ENCODE peak calls at places on chromosomes 11 and 22, in six cellular contexts. M is ELF-1; G is NCI-H2171; S is NCI-H510A; C is CD8-positive, alpha-beta memory T cell; R is heart right ventricle. T is an unnamed sample.

GRCh38 chr11:128905345-128906184 is 14.4 kb downstream of the KCNJ5 start:
- DNase-seq in M (peak), G (peak), S (peak), C (peak), R (no peak), T (no peak)

GRCh38 chr22:49690454-49690853 is 137.2 kb downstream of the BRD1 start:
- DNase-seq in M (no peak), G (no peak), S (no peak), C (no peak), R (no peak), T (no peak)

GRCh38 chr11:67612751-67613150 is 6.0 kb downstream of the NDUFV1 start:
- DNase-seq in M (no peak), G (no peak), S (no peak), C (no peak), R (no peak), T (no peak)

GRCh38 chr11:57641011-57641410 is 8.7 kb downstream of the YPEL4 start:
- DNase-seq in M (peak), G (no peak), S (no peak), C (no peak), R (no peak), T (peak)

GRCh38 chr22:37121887-37122591 is 12.5 kb upstream of the TMPRSS6 start:
- DNase-seq in M (peak), G (no peak), S (no peak), C (peak), R (no peak), T (no peak)

GRCh38 chr11:61978703-61979661 is 11.5 kb upstream of the FTH1 start:
- DNase-seq in M (no peak), G (no peak), S (no peak), C (no peak), R (peak), T (no peak)

GRCh38 chr11:55942785-55943392 is 6.7 kb upstream of the OR5I1 start:
- DNase-seq in M (no peak), G (peak), S (no peak), C (no peak), R (no peak), T (peak)

GRCh38 chr11:96075532-96075959 is 151.6 kb upstream of the MTMR2 start:
- DNase-seq in M (no peak), G (no peak), S (no peak), C (no peak), R (no peak), T (no peak)

GRCh38 chr11:19378814-19379213 is 138.1 kb upstream of the E2F8 start:
- DNase-seq in M (no peak), G (no peak), S (no peak), C (no peak), R (no peak), T (no peak)

GRCh38 chr22:43152355-43153071 is 1.2 kb downstream of the TSPO start:
- DNase-seq in M (peak), G (peak), S (no peak), C (peak), R (peak), T (no peak)

GRCh38 chr22:44994399-44995281 is 15.2 kb downstream of the PHF21B start:
- DNase-seq in M (no peak), G (no peak), S (peak), C (no peak), R (no peak), T (no peak)

GRCh38 chr11:127493330-127493729 is 492.8 kb upstream of the KIRREL3 start:
- DNase-seq in M (no peak), G (no peak), S (peak), C (no peak), R (no peak), T (peak)

GRCh38 chr11:114170226-114170625 is 110.7 kb downstream of the ZBTB16 start:
- DNase-seq in M (no peak), G (no peak), S (no peak), C (no peak), R (no peak), T (no peak)

GRCh38 chr11:117786099-117786870 is 10.7 kb downstream of the DSCAML1 start:
- DNase-seq in M (no peak), G (no peak), S (no peak), C (no peak), R (no peak), T (no peak)

GRCh38 chr11:2746401-2747230 is 46.8 kb upstream of the KCNQ1OT1 start:
- DNase-seq in M (no peak), G (no peak), S (no peak), C (no peak), R (no peak), T (no peak)

GRCh38 chr11:116840224-116840745 is 2.9 kb upstream of the APOA1 start:
- DNase-seq in M (no peak), G (no peak), S (no peak), C (no peak), R (no peak), T (peak)

GRCh38 chr11:61683961-61684869 is 4.0 kb downstream of the DAGLA start:
- DNase-seq in M (no peak), G (no peak), S (no peak), C (peak), R (no peak), T (no peak)

GRCh38 chr11:44950036-44950624 is 553 bp downstream of the TP53I11 start:
- DNase-seq in M (no peak), G (peak), S (no peak), C (peak), R (peak), T (no peak)

GRCh38 chr22:24424001-24424900 is 3.1 kb upstream of the ADORA2A start:
- DNase-seq in M (peak), G (no peak), S (no peak), C (peak), R (no peak), T (no peak)

GRCh38 chr22:43201486-43202219 is 14.7 kb upstream of the TTLL12 start:
- DNase-seq in M (no peak), G (no peak), S (no peak), C (no peak), R (no peak), T (no peak)

GRCh38 chr11:112961751-112962747 is 829 bp downstream of the NCAM1 start:
- DNase-seq in M (peak), G (peak), S (no peak), C (no peak), R (peak), T (peak)

GRCh38 chr11:117052196-117053149 is 45.8 kb downstream of the SIK3 start:
- DNase-seq in M (no peak), G (no peak), S (no peak), C (no peak), R (no peak), T (no peak)

GRCh38 chr11:119809346-119809745 is 80.3 kb upstream of the NECTIN1 start:
- DNase-seq in M (no peak), G (no peak), S (no peak), C (no peak), R (no peak), T (no peak)

GRCh38 chr11:37353192-37353591 is 755.2 kb upstream of the RAG2 start:
- DNase-seq in M (no peak), G (no peak), S (no peak), C (no peak), R (no peak), T (no peak)

GRCh38 chr11:75450826-75451783 is 18.1 kb upstream of the KLHL35 start:
- DNase-seq in M (peak), G (peak), S (no peak), C (no peak), R (no peak), T (no peak)

GRCh38 chr11:20762980-20763379 is 93.6 kb downstream of the NELL1 start:
- DNase-seq in M (no peak), G (no peak), S (no peak), C (no peak), R (no peak), T (no peak)

GRCh38 chr22:20206709-20207215 is 55.9 kb upstream of the CCDC188 start:
- DNase-seq in M (no peak), G (no peak), S (no peak), C (peak), R (no peak), T (no peak)

GRCh38 chr22:31983911-31984661 is 39.8 kb downstream of the YWHAH start:
- DNase-seq in M (no peak), G (no peak), S (no peak), C (no peak), R (no peak), T (no peak)

GRCh38 chr22:41285441-41285819 is 557 bp downstream of the RANGAP1 start:
- DNase-seq in M (peak), G (peak), S (no peak), C (peak), R (peak), T (no peak)

GRCh38 chr11:56905442-56905841 is 83.3 kb upstream of the OR5AK2 start:
- DNase-seq in M (no peak), G (no peak), S (no peak), C (no peak), R (no peak), T (no peak)

GRCh38 chr11:68321293-68322030 is 9.1 kb downstream of the LRP5 start:
- DNase-seq in M (no peak), G (no peak), S (peak), C (no peak), R (no peak), T (no peak)

GRCh38 chr11:117610901-117611300 is 186.1 kb downstream of the DSCAML1 start:
- DNase-seq in M (peak), G (no peak), S (no peak), C (no peak), R (no peak), T (no peak)

GRCh38 chr11:1879342-1879940 is 12.3 kb downstream of the PRR33 start:
- DNase-seq in M (no peak), G (no peak), S (no peak), C (no peak), R (no peak), T (no peak)

GRCh38 chr11:46347637-46348311 is 511 bp downstream of the DGKZ start:
- DNase-seq in M (no peak), G (no peak), S (no peak), C (no peak), R (no peak), T (no peak)

GRCh38 chr11:9861860-9862725 is 198.2 kb downstream of the SWAP70 start:
- DNase-seq in M (peak), G (no peak), S (no peak), C (peak), R (peak), T (peak)

T was measured in cerebellar cortex.